ENCODE peak calls at places on chromosome X, in four cellular contexts. C is RPMI7951, M is hepatocyte, T is right lobe of liver. H is an unnamed sample.

GRCh38 chrX:8504451-8504850 is 39.8 kb downstream of the VCX3B start:
- DNase-seq in T (no peak), C (no peak), M (peak; percentile 15), H (no peak)

GRCh38 chrX:39518451-39519212 is 579.1 kb downstream of the BCOR start:
- DNase-seq in T (no peak), M (no peak), C (no peak), H (no peak)

GRCh38 chrX:134624046-134624430 is 34.2 kb downstream of the PLAC1 start:
- DNase-seq in T (no peak), M (no peak), C (no peak), H (no peak)

GRCh38 chrX:108312011-108312410 is 126.2 kb downstream of the COL4A6 start:
- DNase-seq in C (no peak), M (no peak), T (no peak), H (no peak)

GRCh38 chrX:12548746-12549145 is 242.5 kb upstream of the PRPS2 start:
- DNase-seq in T (no peak), M (peak; percentile 47), C (peak; percentile 35), H (no peak)

GRCh38 chrX:96611619-96612362 is 72.9 kb upstream of the DIAPH2 start:
- DNase-seq in T (no peak), C (peak; percentile 7), M (no peak), H (no peak)

GRCh38 chrX:153732406-153732805 is 7.8 kb downstream of the ABCD1 start:
- DNase-seq in T (no peak), M (no peak), C (peak; percentile 80), H (no peak)

GRCh38 chrX:140503714-140504351 is 1.0 kb downstream of the SOX3 start:
- DNase-seq in M (peak; percentile 53), T (no peak), C (peak; percentile 3), H (no peak)

GRCh38 chrX:120305531-120306145 is 5.6 kb downstream of the TMEM255A start:
- DNase-seq in T (no peak), M (peak; percentile 4), C (peak; percentile 23), H (no peak)

GRCh38 chrX:1249101-1249887 is 19.3 kb upstream of the CSF2RA start:
- DNase-seq in M (peak; percentile 69), T (peak; percentile 53), C (peak; percentile 58), H (no peak)

GRCh38 chrX:123173833-123174232 is 10.2 kb upstream of the GRIA3 start:
- DNase-seq in M (no peak), T (no peak), C (no peak), H (no peak)

GRCh38 chrX:46665232-46666162 is 91.9 kb downstream of the CHST7 start:
- DNase-seq in C (peak; percentile 16), T (no peak), M (no peak), H (no peak)

GRCh38 chrX:47514553-47515235 is 31.7 kb upstream of the ZNF41 start:
- DNase-seq in M (peak; percentile 16), T (no peak), C (peak; percentile 79), H (no peak)

GRCh38 chrX:100685284-100685996 is 41.4 kb downstream of the SRPX2 start:
- DNase-seq in T (peak; percentile 25), C (peak; percentile 55), M (peak; percentile 77), H (peak; percentile 79)

H was measured in NCI-H1930.